ENCODE peak calls at places on chromosomes 7 and 10, in four cellular contexts. W, L, F and Z are unnamed samples.

GRCh38 chr7:144100607-144101006 is 8.8 kb upstream of the OR2A2 start:
- DNase-seq in L (no peak), W (no peak), F (no peak), Z (no peak)

GRCh38 chr7:110534241-110534931 is 556.5 kb upstream of the LRRN3 start:
- DNase-seq in W (no peak), F (peak), L (no peak), Z (no peak)

GRCh38 chr10:70539471-70539870 is 60.9 kb downstream of the PALD1 start:
- DNase-seq in F (no peak), W (no peak), L (no peak), Z (no peak)

GRCh38 chr7:80054356-80054755 is 80.3 kb upstream of the GNAI1 start:
- DNase-seq in W (no peak), F (peak), L (no peak), Z (no peak)

GRCh38 chr10:33234779-33235178 is 99.7 kb downstream of the NRP1 start:
- DNase-seq in F (no peak), L (no peak), W (no peak), Z (no peak)

GRCh38 chr7:155811560-155811894 is 736 bp downstream of the SHH start:
- DNase-seq in W (no peak), L (no peak), F (no peak), Z (peak)

GRCh38 chr7:79451580-79451979 is 1.9 kb downstream of the MAGI2 start:
- DNase-seq in L (no peak), W (no peak), F (peak), Z (no peak)

GRCh38 chr7:93923946-93924345 is 2.4 kb downstream of the GNG11 start:
- DNase-seq in W (no peak), L (no peak), F (peak), Z (no peak)

GRCh38 chr10:77458986-77459590 is 178.5 kb downstream of the KCNMA1 start:
- DNase-seq in L (no peak), W (no peak), F (peak), Z (no peak)

GRCh38 chr7:26617066-26617465 is 247.3 kb downstream of the SKAP2 start:
- DNase-seq in F (no peak), L (no peak), W (no peak), Z (no peak)

GRCh38 chr10:35640951-35641429 is 1.1 kb downstream of the FZD8 start:
- DNase-seq in W (peak), F (peak), L (no peak), Z (peak)

GRCh38 chr7:155961241-155962190 is 149.3 kb upstream of the SHH start:
- DNase-seq in F (no peak), L (no peak), W (no peak), Z (peak)

GRCh38 chr7:105621617-105622016 is 40.3 kb upstream of the EFCAB10 start:
- DNase-seq in L (no peak), W (peak), F (peak), Z (no peak)

GRCh38 chr10:128078136-128078969 is 47.9 kb downstream of the MKI67 start:
- DNase-seq in F (peak), W (peak), L (peak), Z (peak)

GRCh38 chr10:86681047-86681446 is 12.7 kb downstream of the LDB3 start:
- DNase-seq in L (no peak), W (no peak), F (no peak), Z (no peak)

GRCh38 chr10:69836728-69837025 is 35.0 kb downstream of the COL13A1 start:
- DNase-seq in L (no peak), W (no peak), F (no peak), Z (no peak)

GRCh38 chr7:148492157-148492860 is 98.3 kb upstream of the C7orf33 start:
- DNase-seq in F (no peak), L (no peak), W (no peak), Z (no peak)

GRCh38 chr7:135337506-135337905 is 103.9 kb downstream of the STRA8 start:
- DNase-seq in L (no peak), W (no peak), F (no peak), Z (no peak)

GRCh38 chr10:110494532-110494931 is 3.2 kb upstream of the DUSP5 start:
- DNase-seq in F (peak), W (no peak), L (no peak), Z (no peak)

GRCh38 chr10:60003709-60004191 is 97.4 kb upstream of the CCDC6 start:
- DNase-seq in W (peak), F (no peak), L (peak), Z (peak)

GRCh38 chr7:140640060-140640611 is 477 bp downstream of the DENND2A start:
- DNase-seq in W (peak), F (peak), L (no peak), Z (peak)

GRCh38 chr7:92135100-92135429 is 788 bp upstream of the CYP51A1 start:
- DNase-seq in L (no peak), F (no peak), W (no peak), Z (no peak)

GRCh38 chr7:30468791-30469190 is 9.8 kb downstream of the NOD1 start:
- DNase-seq in W (no peak), L (no peak), F (peak), Z (no peak)

GRCh38 chr10:1094112-1095057 is 38.2 kb downstream of the WDR37 start:
- DNase-seq in L (no peak), F (no peak), W (no peak), Z (no peak)

GRCh38 chr10:132687181-132687892 is 98.6 kb downstream of the NKX6-2 start:
- DNase-seq in W (peak), L (no peak), F (no peak), Z (no peak)

GRCh38 chr10:113961261-113961938 is 82.3 kb upstream of the ADRB1 start:
- DNase-seq in L (no peak), W (no peak), F (no peak), Z (peak)

GRCh38 chr10:84149854-84150253 is 10.5 kb downstream of the GHITM start:
- DNase-seq in W (no peak), F (no peak), L (no peak), Z (no peak)

GRCh38 chr7:31443457-31443856 is 70.4 kb upstream of the ITPRID1 start:
- DNase-seq in L (no peak), F (peak), W (peak), Z (peak)

GRCh38 chr7:2903686-2904162 is 59.6 kb upstream of the GNA12 start:
- DNase-seq in W (no peak), F (no peak), L (no peak), Z (no peak)

GRCh38 chr7:35754741-35755140 is 46.1 kb upstream of the SEPTIN7 start:
- DNase-seq in W (no peak), L (no peak), F (peak), Z (peak)

GRCh38 chr7:139875821-139876241 is 46.8 kb downstream of the TBXAS1 start:
- DNase-seq in W (no peak), F (no peak), L (no peak), Z (no peak)

GRCh38 chr7:28061824-28062196 is 118.8 kb downstream of the JAZF1 start:
- DNase-seq in F (no peak), L (no peak), W (no peak), Z (no peak)

GRCh38 chr7:155865830-155866545 is 53.7 kb upstream of the SHH start:
- DNase-seq in W (peak), F (no peak), L (no peak), Z (no peak)

GRCh38 chr7:46603780-46604725 is 683.0 kb upstream of the IGFBP3 start:
- DNase-seq in W (no peak), F (peak), L (no peak), Z (no peak)

GRCh38 chr7:116953727-116954442 is 584 bp downstream of the ST7 start:
- DNase-seq in F (peak), W (peak), L (peak), Z (peak)

GRCh38 chr7:147885906-147886305 is 704.7 kb upstream of the C7orf33 start:
- DNase-seq in F (no peak), W (no peak), L (no peak), Z (peak)

GRCh38 chr10:34644245-34644644 is 170.9 kb downstream of the PARD3 start:
- DNase-seq in L (no peak), W (no peak), F (no peak), Z (no peak)

GRCh38 chr10:76357726-76358125 is 926.3 kb downstream of the LRMDA start:
- DNase-seq in F (no peak), W (no peak), L (no peak), Z (no peak)

GRCh38 chr10:126119591-126119990 is 223.2 kb downstream of the FANK1 start:
- DNase-seq in F (peak), W (no peak), L (no peak), Z (no peak)

DNA sequence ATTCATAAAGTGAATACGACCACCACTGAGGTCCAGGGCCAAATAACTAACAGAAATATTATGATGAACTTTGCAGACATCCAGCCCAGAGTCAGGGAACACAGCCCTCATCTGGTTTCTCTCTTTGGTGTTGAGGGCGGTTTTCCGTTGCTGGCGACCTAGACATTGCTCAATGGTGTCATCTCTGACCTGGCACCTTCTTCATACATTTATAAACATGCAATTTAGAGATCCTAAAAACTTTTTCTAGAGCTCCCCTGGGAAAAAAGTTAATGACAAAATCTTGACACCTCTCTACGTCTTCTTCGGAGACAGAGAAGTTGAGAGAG is 301 bp upstream of the TET1 start:
- DNase-seq in F (no peak), L (no peak), W (no peak), Z (no peak)
- H3K56ac ChIP-seq in F (no peak), L (no peak), W (no peak), Z (peak)

GRCh38 chr10:46070749-46071148 is 24.7 kb upstream of the MSMB start:
- DNase-seq in W (no peak), F (no peak), L (no peak), Z (no peak)

GRCh38 chr10:46069771-46070463 is 23.8 kb upstream of the MSMB start:
- DNase-seq in W (no peak), F (peak), L (no peak), Z (no peak)

GRCh38 chr10:46068117-46068516 is 22.0 kb upstream of the MSMB start:
- DNase-seq in F (no peak), W (no peak), L (no peak), Z (peak)

GRCh38 chr10:46064269-46064817 is 18.3 kb upstream of the MSMB start:
- DNase-seq in W (no peak), F (no peak), L (no peak), Z (no peak)

DNA sequence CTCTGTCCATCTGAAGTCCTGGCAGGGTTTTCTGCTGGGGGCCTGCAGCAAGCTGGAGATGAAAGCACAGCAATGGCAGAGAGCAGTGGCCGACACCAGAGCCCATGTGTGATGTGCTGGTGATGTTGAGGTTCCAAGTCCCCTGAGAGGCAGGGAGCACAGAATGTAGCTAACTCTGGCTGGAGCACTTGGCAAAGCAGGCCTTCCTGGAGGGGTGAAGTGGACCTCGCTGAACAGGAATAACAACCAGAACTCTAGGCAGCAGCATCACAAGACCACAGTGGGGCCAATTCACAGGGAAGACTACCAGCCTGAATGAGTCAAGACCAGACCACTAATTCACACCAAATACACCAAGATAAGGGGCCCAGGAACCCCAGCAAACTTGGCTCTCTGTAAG is 22.8 kb upstream of the MSMB start:
- DNase-seq in L (no peak), F (no peak), W (no peak), Z (no peak)
- H3K56ac ChIP-seq in L (no peak), F (no peak), W (no peak), Z (peak)

GRCh38 chr10:5538446-5538845 is 13.7 kb downstream of the CALML3 start:
- DNase-seq in W (no peak), F (peak), L (no peak), Z (peak)
- H3K56ac ChIP-seq in W (no peak), F (no peak), L (no peak), Z (no peak)

GRCh38 chr7:77382532-77382931 is 33.6 kb downstream of the GSAP start:
- DNase-seq in W (no peak), L (no peak), F (no peak), Z (no peak)
- H3K56ac ChIP-seq in W (no peak), L (no peak), F (no peak), Z (no peak)

GRCh38 chr10:51129946-51130554 is 55.8 kb downstream of the PRKG1 start:
- DNase-seq in L (no peak), F (peak), W (no peak), Z (no peak)

GRCh38 chr10:51125518-51125917 is 51.2 kb downstream of the PRKG1 start:
- DNase-seq in W (no peak), F (no peak), L (no peak), Z (no peak)

DNA sequence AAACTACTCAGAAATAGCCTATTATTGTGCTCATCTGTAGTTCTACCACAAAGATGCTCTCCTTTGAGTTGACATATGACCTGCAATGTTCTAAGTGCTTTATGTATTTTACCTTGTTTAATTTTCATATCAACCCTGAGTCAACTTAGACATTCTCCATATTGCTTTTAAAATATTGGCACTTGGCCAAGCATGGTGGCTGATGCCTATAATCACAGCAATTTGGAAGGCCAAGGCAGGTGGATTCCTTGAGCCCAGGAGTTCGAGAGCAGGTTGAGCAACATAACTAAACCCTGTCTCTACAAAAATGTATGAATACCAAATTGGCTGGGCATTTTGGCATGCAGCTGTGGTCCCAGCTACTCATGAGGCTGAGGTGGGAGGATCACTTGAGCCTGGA is 50.6 kb downstream of the PRKG1 start:
- DNase-seq in L (no peak), W (no peak), F (no peak), Z (no peak)
- H3K56ac ChIP-seq in L (no peak), W (no peak), F (no peak), Z (no peak)

GRCh38 chr10:85421421-85421820 is 945.2 kb downstream of the GRID1 start:
- DNase-seq in W (no peak), F (no peak), L (no peak), Z (no peak)
- H3K56ac ChIP-seq in W (no peak), F (no peak), L (no peak), Z (no peak)

GRCh38 chr7:131640686-131641085 is 84.3 kb upstream of the PODXL start:
- DNase-seq in W (no peak), L (no peak), F (no peak), Z (no peak)

GRCh38 chr7:131637846-131638245 is 81.4 kb upstream of the PODXL start:
- DNase-seq in F (no peak), W (peak), L (no peak), Z (peak)

GRCh38 chr7:131642429-131642828 is 86.0 kb upstream of the PODXL start:
- DNase-seq in L (no peak), W (no peak), F (no peak), Z (no peak)

GRCh38 chr7:131636092-131636491 is 79.7 kb upstream of the PODXL start:
- DNase-seq in L (no peak), W (no peak), F (no peak), Z (no peak)

GRCh38 chr7:131638641-131639430 is 82.4 kb upstream of the PODXL start:
- DNase-seq in W (no peak), F (no peak), L (no peak), Z (peak)
- H3K56ac ChIP-seq in W (no peak), F (no peak), L (no peak), Z (peak)

GRCh38 chr10:99523251-99523773 is 9.4 kb upstream of the NKX2-3 start:
- DNase-seq in W (peak), L (no peak), F (no peak), Z (peak)
- H3K56ac ChIP-seq in W (no peak), L (no peak), F (no peak), Z (peak)

GRCh38 chr10:129741280-129741977 is 222.6 kb downstream of the EBF3 start:
- DNase-seq in W (peak), L (no peak), F (no peak), Z (no peak)
- H3K56ac ChIP-seq in W (no peak), L (no peak), F (no peak), Z (no peak)